ENCODE peak calls at places on chromosomes 3 and 15, in four cellular contexts. One of them, this sample, is unnamed.

GRCh38 chr15:61888074-61888780 is 172.0 kb downstream of the VPS13C start:
- DNase-seq in HepG2: no peak
- DNase-seq in GM12878: no peak
- DNase-seq in H1: no peak
- DNase-seq in this sample: no peak

GRCh38 chr3:16066545-16066944 is 107.9 kb upstream of the GALNT15 start:
- DNase-seq in HepG2: no peak
- DNase-seq in GM12878: no peak
- DNase-seq in H1: no peak
- DNase-seq in this sample: no peak

GRCh38 chr3:67518196-67518595 is 136.2 kb downstream of the SUCLG2 start:
- DNase-seq in HepG2: no peak
- DNase-seq in GM12878: no peak
- DNase-seq in H1: no peak
- DNase-seq in this sample: no peak

GRCh38 chr3:138009476-138010272 is at the start of gene CLDN18:
- DNase-seq in HepG2: no peak
- DNase-seq in GM12878: no peak
- DNase-seq in H1: peak; percentile 54
- DNase-seq in this sample: no peak

GRCh38 chr3:186054481-186055399 is 54.1 kb downstream of the ETV5 start:
- DNase-seq in HepG2: no peak
- DNase-seq in GM12878: no peak
- DNase-seq in H1: no peak
- DNase-seq in this sample: no peak

GRCh38 chr15:61746589-61746988 is 313.7 kb downstream of the VPS13C start:
- DNase-seq in HepG2: no peak
- DNase-seq in GM12878: no peak
- DNase-seq in H1: no peak
- DNase-seq in this sample: no peak

GRCh38 chr3:81871358-81872152 is 110.1 kb upstream of the GBE1 start:
- DNase-seq in HepG2: no peak
- DNase-seq in GM12878: no peak
- DNase-seq in H1: no peak
- DNase-seq in this sample: no peak

GRCh38 chr3:39361252-39361927 is 21.8 kb upstream of the SLC25A38 start:
- DNase-seq in HepG2: no peak
- DNase-seq in GM12878: no peak
- DNase-seq in H1: no peak
- DNase-seq in this sample: no peak

GRCh38 chr15:89371145-89372044 is 36.8 kb upstream of the POLG start:
- DNase-seq in HepG2: no peak
- DNase-seq in GM12878: no peak
- DNase-seq in H1: peak; percentile 65
- DNase-seq in this sample: no peak

GRCh38 chr15:69391046-69391757 is 22.9 kb upstream of the KIF23 start:
- DNase-seq in HepG2: no peak
- DNase-seq in GM12878: no peak
- DNase-seq in H1: peak; percentile 31
- DNase-seq in this sample: no peak

GRCh38 chr3:142489572-142490323 is 41.9 kb upstream of the XRN1 start:
- DNase-seq in HepG2: peak; percentile 9
- DNase-seq in GM12878: no peak
- DNase-seq in H1: no peak
- DNase-seq in this sample: no peak

GRCh38 chr15:26580943-26581342 is 191.9 kb downstream of the GABRB3 start:
- DNase-seq in HepG2: no peak
- DNase-seq in GM12878: no peak
- DNase-seq in H1: no peak
- DNase-seq in this sample: no peak

GRCh38 chr15:53978248-53978906 is at the start of gene UNC13C:
- DNase-seq in HepG2: peak; percentile 1
- DNase-seq in GM12878: no peak
- DNase-seq in H1: peak; percentile 73
- DNase-seq in this sample: peak; percentile 6

GRCh38 chr3:127612966-127613365 is 14.8 kb downstream of the MCM2 start:
- DNase-seq in HepG2: no peak
- DNase-seq in GM12878: no peak
- DNase-seq in H1: no peak
- DNase-seq in this sample: no peak

GRCh38 chr15:78394981-78395619 is 42.9 kb upstream of the IREB2 start:
- DNase-seq in HepG2: no peak
- DNase-seq in GM12878: no peak
- DNase-seq in H1: peak; percentile 67
- DNase-seq in this sample: peak; percentile 61

GRCh38 chr3:47896736-47897135 is 93.8 kb downstream of the DHX30 start:
- DNase-seq in HepG2: no peak
- DNase-seq in GM12878: no peak
- DNase-seq in H1: no peak
- DNase-seq in this sample: no peak

GRCh38 chr3:141305436-141305835 is 62.9 kb upstream of the ZBTB38 start:
- DNase-seq in HepG2: peak; percentile 24
- DNase-seq in GM12878: no peak
- DNase-seq in H1: no peak
- DNase-seq in this sample: no peak

GRCh38 chr3:171225698-171226097 is 199.2 kb upstream of the SLC2A2 start:
- DNase-seq in HepG2: no peak
- DNase-seq in GM12878: no peak
- DNase-seq in H1: no peak
- DNase-seq in this sample: no peak

GRCh38 chr3:46987485-46988401 is 8.3 kb downstream of the NBEAL2 start:
- DNase-seq in HepG2: no peak
- DNase-seq in GM12878: peak; percentile 63
- DNase-seq in H1: peak; percentile 71
- DNase-seq in this sample: no peak

GRCh38 chr3:176927280-176927679 is 270.0 kb downstream of the TBL1XR1 start:
- DNase-seq in HepG2: no peak
- DNase-seq in GM12878: no peak
- DNase-seq in H1: no peak
- DNase-seq in this sample: no peak
- TF ChIP-seq SUZ12 in HepG2: no peak
- TF ChIP-seq SUZ12 in GM12878: no peak
- TF ChIP-seq SUZ12 in H1: no peak
- TF ChIP-seq SUZ12 in this sample: no peak

GRCh38 chr3:183825380-183826161 is at the start of gene MAP6D1:
- DNase-seq in HepG2: no peak
- DNase-seq in GM12878: no peak
- DNase-seq in H1: peak; percentile 85
- DNase-seq in this sample: peak; percentile 71
- TF ChIP-seq SUZ12 in HepG2: no peak
- TF ChIP-seq SUZ12 in GM12878: no peak
- TF ChIP-seq SUZ12 in H1: no peak
- TF ChIP-seq SUZ12 in this sample: no peak

DNA sequence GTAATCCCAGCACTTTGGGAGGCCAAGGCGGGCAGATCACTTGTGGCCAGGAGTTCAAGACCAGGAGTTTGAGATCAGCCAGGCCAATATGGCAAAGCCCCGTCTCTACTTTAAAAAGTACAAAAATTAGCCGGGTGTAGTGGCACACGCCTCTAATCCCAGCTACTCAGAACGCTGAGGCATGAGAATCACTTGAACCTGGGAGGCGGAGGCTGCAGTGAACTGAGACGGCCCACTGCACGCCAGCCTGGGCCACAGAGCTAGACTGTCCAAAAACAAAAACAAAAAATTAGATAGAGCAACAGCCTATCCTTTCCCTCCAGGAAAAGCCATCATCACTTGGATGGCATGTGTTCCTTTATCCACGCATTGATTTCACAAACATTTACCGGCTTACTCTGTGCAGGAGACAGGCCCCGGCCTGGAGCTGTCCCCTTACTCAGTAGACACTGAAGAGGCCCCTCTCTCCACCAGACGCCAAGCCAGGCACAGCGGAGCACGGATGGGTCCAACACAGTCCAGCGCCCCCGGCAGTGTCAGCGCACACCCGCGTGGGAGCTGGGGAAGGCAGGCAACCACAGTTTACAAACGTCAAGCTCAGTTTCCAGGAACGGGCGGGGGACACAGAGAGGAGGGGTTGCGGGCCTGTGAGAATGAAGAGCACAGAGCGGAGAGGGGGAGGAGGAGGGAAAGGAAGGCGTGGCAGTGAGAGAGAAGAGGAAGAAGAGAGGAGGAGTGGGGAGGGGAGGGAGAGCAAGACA is 3.1 kb downstream of the GP5 start:
- DNase-seq in HepG2: peak; percentile 35
- DNase-seq in GM12878: no peak
- DNase-seq in H1: peak; percentile 65
- DNase-seq in this sample: no peak
- TF ChIP-seq SUZ12 in HepG2: no peak
- TF ChIP-seq SUZ12 in GM12878: no peak
- TF ChIP-seq SUZ12 in H1: no peak
- TF ChIP-seq SUZ12 in this sample: no peak

DNA sequence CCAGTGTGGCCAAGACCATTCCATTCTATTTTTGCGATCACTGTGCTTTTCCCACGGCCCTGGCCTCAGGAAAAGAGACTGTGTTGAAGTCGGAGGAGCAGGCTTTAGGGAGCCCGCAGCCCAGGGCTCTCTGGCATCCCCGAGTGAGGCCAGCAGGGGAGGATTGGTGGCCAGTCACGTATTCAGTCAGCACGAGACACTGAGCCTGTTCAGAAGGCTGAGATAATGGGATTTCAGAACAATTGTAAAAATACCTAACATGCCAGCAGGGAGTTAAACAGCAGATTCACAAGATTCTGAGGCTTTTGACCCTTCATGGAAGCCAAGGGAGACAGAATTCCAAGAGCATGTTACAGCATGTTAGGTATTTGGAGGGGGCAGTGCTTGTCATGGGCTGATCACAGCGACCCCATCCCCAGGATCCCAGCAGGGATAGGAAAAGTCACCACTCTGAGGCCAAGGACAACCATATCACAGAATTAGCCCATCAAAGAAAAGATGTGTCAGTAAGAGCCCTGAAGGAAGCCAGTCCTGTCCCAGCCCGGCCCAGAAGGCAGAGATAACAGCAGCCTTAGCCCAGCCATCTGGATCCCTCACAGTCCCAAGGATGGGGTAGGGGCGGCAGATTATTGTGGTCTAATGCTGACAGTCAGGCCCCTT is 40.6 kb downstream of the AMOTL2 start:
- DNase-seq in HepG2: peak; percentile 45
- DNase-seq in GM12878: no peak
- DNase-seq in H1: no peak
- DNase-seq in this sample: peak; percentile 42
- TF ChIP-seq SUZ12 in HepG2: no peak
- TF ChIP-seq SUZ12 in GM12878: no peak
- TF ChIP-seq SUZ12 in H1: no peak
- TF ChIP-seq SUZ12 in this sample: no peak

GRCh38 chr3:54801977-54802376 is 125.9 kb downstream of the LRTM1 start:
- DNase-seq in HepG2: no peak
- DNase-seq in GM12878: no peak
- DNase-seq in H1: no peak
- DNase-seq in this sample: no peak
- TF ChIP-seq SUZ12 in HepG2: no peak
- TF ChIP-seq SUZ12 in GM12878: no peak
- TF ChIP-seq SUZ12 in H1: no peak
- TF ChIP-seq SUZ12 in this sample: no peak

GRCh38 chr3:113277414-113277813 is 66.1 kb downstream of the BOC start:
- DNase-seq in HepG2: no peak
- DNase-seq in GM12878: peak; percentile 26
- DNase-seq in H1: no peak
- DNase-seq in this sample: no peak
- TF ChIP-seq SUZ12 in HepG2: no peak
- TF ChIP-seq SUZ12 in GM12878: no peak
- TF ChIP-seq SUZ12 in H1: no peak
- TF ChIP-seq SUZ12 in this sample: no peak

DNA sequence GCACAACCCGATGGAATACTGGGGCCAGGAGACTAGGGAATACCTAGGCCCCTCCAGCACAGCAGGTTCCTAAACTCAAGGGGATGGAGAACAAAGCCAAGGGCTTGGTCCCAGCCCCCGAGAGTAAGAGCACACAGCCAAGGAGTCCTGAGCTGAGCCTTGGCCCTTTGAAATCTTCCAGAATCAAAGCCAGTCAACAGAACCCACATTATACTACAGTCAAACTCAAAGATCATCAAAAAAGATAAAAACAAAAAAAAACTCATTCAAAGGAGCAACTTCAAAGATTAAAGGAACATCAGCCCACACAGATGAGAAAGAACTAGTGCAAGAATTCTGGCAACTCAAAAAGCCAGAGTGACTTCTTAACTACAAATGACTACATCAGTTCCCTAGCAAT is 217.0 kb downstream of the ISL2 start:
- DNase-seq in HepG2: no peak
- DNase-seq in GM12878: no peak
- DNase-seq in H1: no peak
- DNase-seq in this sample: no peak
- TF ChIP-seq SUZ12 in HepG2: no peak
- TF ChIP-seq SUZ12 in GM12878: no peak
- TF ChIP-seq SUZ12 in H1: no peak
- TF ChIP-seq SUZ12 in this sample: no peak

GRCh38 chr3:150346956-150347863 is 60.9 kb upstream of the TSC22D2 start:
- DNase-seq in HepG2: no peak
- DNase-seq in GM12878: no peak
- DNase-seq in H1: no peak
- DNase-seq in this sample: no peak

GRCh38 chr3:150349314-150350097 is 58.6 kb upstream of the TSC22D2 start:
- DNase-seq in HepG2: no peak
- DNase-seq in GM12878: no peak
- DNase-seq in H1: no peak
- DNase-seq in this sample: no peak

GRCh38 chr3:150351398-150351797 is 56.7 kb upstream of the TSC22D2 start:
- DNase-seq in HepG2: no peak
- DNase-seq in GM12878: no peak
- DNase-seq in H1: no peak
- DNase-seq in this sample: no peak

GRCh38 chr3:150345021-150345538 is 63.0 kb upstream of the TSC22D2 start:
- DNase-seq in HepG2: peak; percentile 55
- DNase-seq in GM12878: no peak
- DNase-seq in H1: no peak
- DNase-seq in this sample: no peak

GRCh38 chr3:150348500-150348899 is 59.6 kb upstream of the TSC22D2 start:
- DNase-seq in HepG2: peak; percentile 14
- DNase-seq in GM12878: no peak
- DNase-seq in H1: no peak
- DNase-seq in this sample: no peak
- TF ChIP-seq SUZ12 in HepG2: no peak
- TF ChIP-seq SUZ12 in GM12878: no peak
- TF ChIP-seq SUZ12 in H1: no peak
- TF ChIP-seq SUZ12 in this sample: no peak

DNA sequence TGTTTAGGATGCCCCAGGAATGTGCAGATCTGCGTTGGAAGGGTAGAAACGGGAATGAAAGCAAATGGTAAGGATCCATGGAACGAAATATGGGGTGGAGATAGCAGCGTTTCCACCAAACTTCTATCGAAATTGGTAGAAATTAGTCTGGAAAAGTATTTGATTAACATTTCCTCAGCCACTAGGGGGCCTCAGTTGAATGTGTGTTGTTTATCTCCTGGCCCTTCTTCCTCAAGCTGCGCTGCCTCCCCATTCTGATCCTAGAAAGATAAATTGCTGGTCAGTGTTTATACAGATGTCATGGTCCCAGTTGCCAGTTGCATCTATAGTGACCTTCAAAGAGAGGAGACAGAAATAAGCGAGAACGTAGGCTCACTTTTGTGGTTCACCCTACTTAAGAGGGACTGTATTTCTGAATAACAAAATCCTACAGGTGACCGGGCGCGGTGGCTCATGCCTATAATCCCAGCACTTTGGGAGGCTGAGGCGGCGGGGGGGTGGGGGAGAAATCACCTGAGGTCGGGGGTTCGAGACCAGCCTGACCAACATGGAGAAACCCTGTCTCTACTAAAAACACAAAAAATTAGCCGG is 457.1 kb downstream of the SQOR start:
- DNase-seq in HepG2: peak; percentile 12
- DNase-seq in GM12878: no peak
- DNase-seq in H1: peak; percentile 59
- DNase-seq in this sample: peak; percentile 7
- TF ChIP-seq SUZ12 in HepG2: no peak
- TF ChIP-seq SUZ12 in GM12878: no peak
- TF ChIP-seq SUZ12 in H1: no peak
- TF ChIP-seq SUZ12 in this sample: no peak